ENCODE peak calls at places on chromosomes 11 and 22, in nine cellular contexts. P is uterus; Q is naive thymus-derived CD8-positive, alpha-beta T cell; N is T-helper 1 cell; Z is astrocyte; M is progenitor cell of endocrine pancreas; R is AG20443; K is T-helper 2 cell; O is T follicular helper cell. Y is an unnamed sample.

GRCh38 chr11:2525166-2525861 is 80.5 kb downstream of the KCNQ1 start:
- DNase-seq in M (peak), Z (no peak), K (no peak), Q (no peak), R (no peak), N (no peak), P (peak), O (no peak), Y (no peak)

GRCh38 chr11:45641961-45642360 is 23.5 kb downstream of the CHST1 start:
- DNase-seq in O (no peak), Q (no peak), M (no peak), N (no peak), R (no peak), P (no peak), K (no peak), Z (no peak), Y (no peak)

GRCh38 chr11:44680982-44681597 is 45.7 kb upstream of the TSPAN18 start:
- DNase-seq in P (no peak), O (no peak), Z (peak), Q (peak), N (peak), M (no peak), R (no peak), K (peak), Y (peak)

GRCh38 chr22:32951081-32951806 is 106.9 kb downstream of the SYN3 start:
- DNase-seq in Z (no peak), N (no peak), P (no peak), Q (no peak), R (no peak), O (no peak), M (no peak), K (no peak), Y (no peak)

GRCh38 chr11:133978816-133979215 is 22.0 kb upstream of the IGSF9B start:
- DNase-seq in N (no peak), Z (no peak), Q (no peak), O (no peak), M (no peak), P (no peak), R (no peak), K (no peak), Y (no peak)

GRCh38 chr11:5473921-5474320 is 14.6 kb upstream of the OR52D1 start:
- DNase-seq in Z (no peak), R (no peak), Q (no peak), P (no peak), M (no peak), K (no peak), O (no peak), N (no peak), Y (no peak)

GRCh38 chr11:73168925-73169579 is 26.9 kb upstream of the FCHSD2 start:
- DNase-seq in Z (no peak), P (no peak), N (no peak), K (no peak), R (no peak), M (no peak), O (no peak), Q (no peak), Y (no peak)

GRCh38 chr11:119222308-119222707 is 16.2 kb downstream of the CBL start:
- DNase-seq in Q (no peak), P (no peak), K (no peak), Z (peak), O (no peak), R (peak), M (no peak), N (no peak), Y (no peak)

GRCh38 chr22:22931557-22932270 is 44.1 kb downstream of the IGLL5 start:
- DNase-seq in Z (no peak), K (no peak), O (no peak), Q (no peak), P (no peak), M (no peak), N (no peak), R (no peak), Y (no peak)